ENCODE peak calls at places on chromosomes 16 and 17, in seven cellular contexts. Z is H1, J is GM12878, A is SK-N-SH, P is HepG2, H is GM12892, G is K562. M is an unnamed sample.

GRCh38 chr17:72788950-72789585 is 303.4 kb downstream of the SLC39A11 start:
- DNase-seq in A (no peak), Z (no peak), P (peak; percentile 85), G (no peak), H (no peak), J (no peak), M (no peak)

GRCh38 chr16:62853887-62854286 is 817.6 kb upstream of the CDH8 start:
- DNase-seq in G (no peak), A (no peak), P (no peak), H (no peak), Z (no peak), J (no peak), M (no peak)

GRCh38 chr16:89555780-89556179 is 4.7 kb upstream of the RPL13 start:
- DNase-seq in H (no peak), A (no peak), J (no peak), G (no peak), P (no peak), Z (no peak), M (no peak)

GRCh38 chr17:71334041-71334781 is 786.6 kb upstream of the SOX9 start:
- DNase-seq in P (no peak), H (no peak), A (no peak), Z (no peak), G (no peak), J (no peak), M (no peak)

GRCh38 chr17:43871947-43872690 is 25.1 kb downstream of the CD300LG start:
- DNase-seq in G (no peak), J (no peak), A (no peak), H (no peak), P (no peak), Z (no peak), M (no peak)

GRCh38 chr17:48051278-48051677 is 3.1 kb downstream of the NFE2L1 start:
- DNase-seq in P (no peak), A (no peak), G (no peak), H (no peak), J (no peak), Z (no peak), M (no peak)

GRCh38 chr16:89381788-89382187 is 108.6 kb downstream of the ANKRD11 start:
- DNase-seq in G (no peak), Z (no peak), A (no peak), J (no peak), P (no peak), H (no peak), M (no peak)

GRCh38 chr17:48045270-48046001 is 2.7 kb upstream of the NFE2L1 start:
- DNase-seq in A (no peak), J (no peak), Z (no peak), P (no peak), G (peak; percentile 54), H (no peak), M (no peak)

GRCh38 chr16:28326881-28327610 is 34.7 kb downstream of the SBK1 start:
- DNase-seq in H (peak; percentile 70), Z (peak; percentile 88), P (peak; percentile 61), A (peak; percentile 81), J (no peak), G (peak; percentile 74), M (peak; percentile 75)

GRCh38 chr17:81066771-81067315 is 31.9 kb downstream of the BAIAP2 start:
- DNase-seq in G (no peak), J (no peak), P (no peak), Z (no peak), H (no peak), A (peak; percentile 76), M (no peak)

GRCh38 chr17:38742431-38743308 is 5.5 kb downstream of the PCGF2 start:
- DNase-seq in P (peak; percentile 45), G (no peak), J (no peak), A (peak; percentile 84), H (no peak), Z (no peak), M (no peak)

GRCh38 chr16:1929105-1929504 is 10.9 kb upstream of the HS3ST6 start:
- DNase-seq in J (no peak), H (no peak), A (peak; percentile 87), Z (no peak), P (no peak), G (peak; percentile 62), M (no peak)

GRCh38 chr17:70138309-70138865 is 30.9 kb upstream of the KCNJ2 start:
- DNase-seq in A (no peak), G (no peak), J (no peak), Z (no peak), P (no peak), H (no peak), M (no peak)

GRCh38 chr17:70139449-70139993 is 29.8 kb upstream of the KCNJ2 start:
- DNase-seq in H (no peak), Z (no peak), G (no peak), J (no peak), P (no peak), A (no peak), M (no peak)

GRCh38 chr17:70136131-70136530 is 33.2 kb upstream of the KCNJ2 start:
- DNase-seq in J (no peak), P (no peak), Z (no peak), H (no peak), A (no peak), G (no peak), M (no peak)

GRCh38 chr17:70134777-70135176 is 34.6 kb upstream of the KCNJ2 start:
- DNase-seq in A (no peak), Z (no peak), G (no peak), P (no peak), J (no peak), H (no peak), M (no peak)

DNA sequence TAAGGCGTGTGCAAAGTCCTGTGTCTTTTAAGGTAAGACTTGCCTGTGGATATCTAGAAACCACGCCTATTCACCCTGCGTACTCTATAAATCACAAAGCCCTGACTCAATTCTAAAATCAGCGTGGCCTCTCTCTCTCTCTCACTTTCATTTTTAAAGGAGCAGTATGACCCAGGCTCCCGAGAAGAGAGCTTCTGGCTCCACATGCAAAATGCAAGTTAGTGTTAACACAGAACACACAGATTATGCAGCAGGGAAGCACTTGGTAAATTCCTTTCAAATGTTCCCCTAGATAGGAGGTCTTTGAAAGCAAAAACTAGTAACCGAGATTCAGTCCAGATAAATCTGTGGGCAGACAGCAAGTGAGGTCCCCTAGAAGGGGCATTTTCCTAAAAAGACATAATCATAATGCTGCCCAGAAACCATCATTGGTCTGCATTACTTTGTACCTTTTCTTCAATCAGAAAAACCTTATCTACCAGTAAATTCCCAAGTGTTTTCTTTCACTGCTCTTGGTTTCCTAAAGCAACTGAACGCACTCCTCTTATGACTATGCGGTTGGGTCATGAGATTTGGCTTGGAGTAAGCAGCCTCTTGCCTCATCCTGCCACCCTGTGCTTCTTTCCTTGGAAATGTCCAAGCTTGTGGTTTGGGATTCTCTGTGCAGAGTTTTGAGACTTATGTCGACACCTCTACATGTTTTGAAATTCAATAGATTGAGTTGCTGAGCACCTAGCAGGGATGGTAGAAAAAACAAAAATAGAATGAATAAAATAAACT is 31.7 kb upstream of the KCNJ2 start:
- DNase-seq in J (peak; percentile 70), P (no peak), G (no peak), H (peak; percentile 28), Z (no peak), A (no peak), M (peak; percentile 31)
- TF ChIP-seq POLR2AphosphoS5 in J (no peak), P (no peak), G (no peak), H (no peak), Z (no peak), A (no peak), M (no peak)

DNA sequence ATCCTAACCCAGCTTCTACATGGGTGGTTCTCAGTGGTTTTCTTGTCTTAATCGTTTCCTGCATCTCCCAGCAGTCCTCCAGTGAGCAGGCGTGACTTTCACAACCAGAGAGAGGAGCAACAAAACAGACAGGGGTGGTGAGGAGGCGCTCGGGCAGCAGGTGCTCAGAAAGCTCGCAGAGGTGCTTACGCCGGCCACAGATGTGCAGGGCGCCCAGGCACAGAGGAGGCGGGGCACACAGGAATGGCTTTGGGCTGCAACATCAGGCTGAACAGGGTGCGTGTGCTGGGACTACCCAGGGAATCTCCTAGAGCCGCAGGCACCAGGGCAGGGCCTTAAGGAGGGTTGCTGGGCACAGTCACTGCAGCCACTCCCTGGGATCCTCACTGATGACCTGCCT is 32.6 kb downstream of the KLHDC4 start:
- DNase-seq in Z (no peak), A (no peak), G (no peak), H (no peak), J (no peak), P (no peak), M (no peak)
- TF ChIP-seq TAF1 in Z (no peak), A (no peak), G (no peak), H (no peak), J (no peak), P (no peak), M (no peak)

DNA sequence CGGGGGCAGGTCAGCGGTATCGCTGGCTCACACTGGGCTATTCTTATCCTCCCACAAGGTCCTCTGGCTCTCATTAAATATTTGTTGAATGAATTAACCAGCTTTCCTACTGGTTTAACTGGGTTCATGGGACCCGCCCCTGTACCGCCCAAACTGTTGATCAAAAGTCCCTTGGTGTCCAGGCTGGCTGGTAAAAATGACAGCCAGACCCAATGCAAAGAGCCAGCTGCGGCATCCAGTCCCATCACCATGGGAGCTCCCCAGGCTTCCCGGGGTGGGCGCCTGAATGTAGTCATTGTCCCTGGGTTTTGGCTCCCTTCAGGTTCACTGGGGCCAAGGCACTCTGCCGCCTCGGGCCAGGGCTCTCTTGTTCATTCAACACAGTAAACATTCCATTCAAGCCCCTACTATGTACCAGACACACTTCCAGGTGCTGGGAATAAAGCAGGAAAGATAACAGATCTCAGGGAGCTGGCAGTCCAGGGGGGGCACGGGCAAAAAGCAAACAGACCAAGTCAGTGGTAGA is 11.7 kb upstream of the ATP2C2 start:
- DNase-seq in A (no peak), P (peak; percentile 68), H (no peak), J (no peak), G (no peak), Z (no peak), M (no peak)
- TF ChIP-seq POLR2AphosphoS5 in A (no peak), P (no peak), H (no peak), J (no peak), G (no peak), Z (no peak), M (no peak)

GRCh38 chr17:77148109-77148958 is 7.6 kb downstream of the SEC14L1 start:
- DNase-seq in J (no peak), A (no peak), Z (no peak), P (peak; percentile 54), G (no peak), H (no peak), M (no peak)

GRCh38 chr17:77153487-77153886 is 12.7 kb downstream of the SEC14L1 start:
- DNase-seq in J (no peak), Z (no peak), P (no peak), H (no peak), A (no peak), G (no peak), M (no peak)

GRCh38 chr17:77148959-77149510 is 8.3 kb downstream of the SEC14L1 start:
- DNase-seq in H (no peak), G (no peak), P (no peak), J (no peak), Z (no peak), A (no peak), M (no peak)

GRCh38 chr17:77154187-77154586 is 13.4 kb downstream of the SEC14L1 start:
- DNase-seq in G (no peak), J (no peak), Z (no peak), H (no peak), A (no peak), P (no peak), M (no peak)

DNA sequence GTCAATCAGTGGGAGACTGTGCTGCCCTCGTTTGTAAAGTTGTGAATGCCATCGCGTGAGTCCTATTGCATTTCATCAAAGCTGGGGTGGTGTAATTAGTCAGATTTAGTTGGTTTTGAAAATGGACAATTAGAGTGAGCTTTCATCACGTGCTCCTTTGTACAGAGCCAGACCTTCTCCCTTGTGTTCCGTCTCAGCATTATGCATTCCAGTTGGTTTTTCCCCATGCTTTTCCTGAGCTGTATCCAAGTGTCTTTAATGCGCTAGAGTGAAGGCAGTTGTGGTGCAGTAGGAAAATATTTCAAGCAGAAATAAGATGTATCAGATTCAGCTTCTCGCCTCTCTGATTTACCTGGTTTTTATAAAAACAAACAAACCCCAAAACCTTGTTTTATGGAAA is 10.5 kb downstream of the SEC14L1 start:
- DNase-seq in G (no peak), P (no peak), A (no peak), Z (no peak), J (no peak), H (no peak), M (no peak)
- TF ChIP-seq TAF1 in G (no peak), P (no peak), A (no peak), Z (no peak), J (no peak), H (no peak), M (no peak)